ENCODE peak calls at places on chromosomes 7 and 10, in eight cellular contexts. S is HCT116, T is NB4, H is PC-9, G is pancreas, K is tibial artery, N is sigmoid colon, B is right cardiac atrium. Q is an unnamed sample.

GRCh38 chr7:106050743-106051110 is 61.4 kb downstream of the SYPL1 start:
- DNase-seq in S (no peak), T (no peak), H (no peak), G (no peak), K (peak; percentile 61), N (no peak), B (no peak), Q (no peak)

GRCh38 chr7:39560398-39560797 is 5.8 kb upstream of the YAE1 start:
- DNase-seq in S (no peak), T (no peak), H (no peak), G (no peak), K (no peak), N (no peak), B (no peak), Q (no peak)

GRCh38 chr10:13957856-13958255 is 371.1 kb downstream of the PRPF18 start:
- DNase-seq in S (no peak), T (no peak), H (no peak), G (no peak), K (no peak), N (no peak), B (no peak), Q (no peak)

GRCh38 chr7:94561841-94562514 is 52.4 kb downstream of the CASD1 start:
- DNase-seq in S (no peak), T (no peak), H (no peak), G (no peak), K (no peak), N (no peak), B (no peak), Q (no peak)

GRCh38 chr10:118568327-118568848 is 27.1 kb downstream of the PRLHR start:
- DNase-seq in S (peak; percentile 63), T (peak; percentile 63), H (peak; percentile 42), G (no peak), K (no peak), N (no peak), B (no peak), Q (no peak)

GRCh38 chr7:55124989-55125875 is 106.4 kb downstream of the EGFR start:
- DNase-seq in S (no peak), T (no peak), H (no peak), G (no peak), K (no peak), N (no peak), B (no peak), Q (no peak)

GRCh38 chr10:105950410-105950809 is 1214.1 kb downstream of the SORCS1 start:
- DNase-seq in S (no peak), T (peak; percentile 49), H (no peak), G (no peak), K (no peak), N (peak; percentile 68), B (peak; percentile 77), Q (peak; percentile 22)

GRCh38 chr10:42734537-42734936 is 48.1 kb upstream of the BMS1 start:
- DNase-seq in S (no peak), T (peak; percentile 9), H (no peak), G (no peak), K (peak; percentile 47), N (no peak), B (peak; percentile 47), Q (no peak)

GRCh38 chr10:69866246-69866687 is 64.6 kb downstream of the COL13A1 start:
- DNase-seq in S (no peak), T (no peak), H (no peak), G (no peak), K (no peak), N (no peak), B (peak; percentile 53), Q (no peak)

GRCh38 chr7:143331179-143331825 is 15.4 kb downstream of the CLCN1 start:
- DNase-seq in S (no peak), T (peak; percentile 90), H (peak; percentile 87), G (no peak), K (no peak), N (no peak), B (no peak), Q (no peak)

GRCh38 chr7:18494821-18495408 is 634 bp upstream of the HDAC9 start:
- DNase-seq in S (no peak), T (peak; percentile 78), H (no peak), G (no peak), K (no peak), N (no peak), B (no peak), Q (no peak)

GRCh38 chr7:135923700-135924261 is 53.4 kb downstream of the MTPN start:
- DNase-seq in S (peak; percentile 81), T (peak; percentile 37), H (peak; percentile 83), G (no peak), K (no peak), N (no peak), B (no peak), Q (no peak)

GRCh38 chr7:5557920-5558401 is 134.3 kb upstream of the TNRC18 start:
- DNase-seq in S (no peak), T (no peak), H (no peak), G (no peak), K (peak; percentile 73), N (peak; percentile 85), B (peak; percentile 91), Q (no peak)

GRCh38 chr10:116961305-116962251 is 43.4 kb downstream of the SHTN1 start:
- DNase-seq in S (no peak), T (no peak), H (no peak), G (no peak), K (no peak), N (no peak), B (no peak), Q (peak; percentile 88)

GRCh38 chr10:7471720-7472367 is 61.0 kb upstream of the SFMBT2 start:
- DNase-seq in S (no peak), T (peak; percentile 71), H (no peak), G (no peak), K (no peak), N (no peak), B (no peak), Q (no peak)

GRCh38 chr7:17056491-17057142 is 174.8 kb upstream of the AGR3 start:
- DNase-seq in S (no peak), T (no peak), H (no peak), G (no peak), K (no peak), N (no peak), B (no peak), Q (no peak)

GRCh38 chr10:78544447-78545085 is 510.9 kb downstream of the RPS24 start:
- DNase-seq in S (no peak), T (no peak), H (peak; percentile 21), G (no peak), K (no peak), N (peak; percentile 53), B (no peak), Q (no peak)

GRCh38 chr7:14754631-14755030 is 147.9 kb downstream of the DGKB start:
- DNase-seq in S (no peak), T (no peak), H (no peak), G (no peak), K (no peak), N (no peak), B (no peak), Q (no peak)

GRCh38 chr7:143380646-143381426 is at the start of gene ZYX:
- DNase-seq in S (peak; percentile 64), T (peak; percentile 99), H (peak; percentile 73), G (peak; percentile 95), K (peak; percentile 97), N (peak; percentile 98), B (peak; percentile 99), Q (peak; percentile 72)

GRCh38 chr10:20443094-20443493 is 454.0 kb downstream of the NEBL start:
- DNase-seq in S (no peak), T (no peak), H (no peak), G (no peak), K (no peak), N (no peak), B (no peak), Q (no peak)

GRCh38 chr10:63464402-63465292 is 1.1 kb downstream of the JMJD1C start:
- DNase-seq in S (no peak), T (no peak), H (peak; percentile 40), G (no peak), K (no peak), N (no peak), B (no peak), Q (no peak)

GRCh38 chr10:5404188-5405041 is at the start of gene TUBAL3:
- DNase-seq in S (no peak), T (no peak), H (no peak), G (no peak), K (no peak), N (no peak), B (no peak), Q (no peak)
- H3K4me3 ChIP-seq in S (no peak within 1 kb of the TSS), T (no peak within 1 kb of the TSS), H (no peak within 1 kb of the TSS), G (no peak within 1 kb of the TSS), K (no peak within 1 kb of the TSS), N (no peak within 1 kb of the TSS), B (peak within 1 kb of the TSS; percentile 15), Q (no peak within 1 kb of the TSS)

GRCh38 chr10:97888641-97889262 is 39.1 kb downstream of the GOLGA7B start:
- DNase-seq in S (peak; percentile 58), T (peak; percentile 83), H (peak; percentile 79), G (no peak), K (no peak), N (no peak), B (no peak), Q (no peak)
- H3K4me3 ChIP-seq in S (peak overlapping the region; percentile 25), T (no peak overlapping the region), H (peak overlapping the region; percentile 42), G (no peak overlapping the region), K (no peak overlapping the region), N (no peak overlapping the region), B (no peak overlapping the region), Q (no peak overlapping the region)

GRCh38 chr10:65032867-65033769 is 1511.9 kb downstream of the REEP3 start:
- DNase-seq in S (no peak), T (no peak), H (no peak), G (no peak), K (no peak), N (no peak), B (no peak), Q (peak; percentile 23)
- H3K4me3 ChIP-seq in S (no peak overlapping the region), T (no peak overlapping the region), H (no peak overlapping the region), G (peak overlapping the region; percentile 6), K (no peak overlapping the region), N (no peak overlapping the region), B (no peak overlapping the region), Q (no peak overlapping the region)

GRCh38 chr10:100007239-100008141 is 2.3 kb downstream of the DNMBP start:
- DNase-seq in S (no peak), T (no peak), H (no peak), G (no peak), K (no peak), N (peak; percentile 45), B (peak; percentile 51), Q (no peak)

GRCh38 chr10:100009283-100009792 is 409 bp downstream of the DNMBP start:
- DNase-seq in S (no peak), T (no peak), H (no peak), G (no peak), K (peak; percentile 53), N (peak; percentile 80), B (peak; percentile 71), Q (no peak)

GRCh38 chr10:100006241-100006886 is 3.4 kb downstream of the DNMBP start:
- DNase-seq in S (peak; percentile 96), T (peak; percentile 83), H (peak; percentile 93), G (no peak), K (no peak), N (peak; percentile 63), B (no peak), Q (no peak)

GRCh38 chr10:100008708-100009282 is 952 bp downstream of the DNMBP start:
- DNase-seq in S (no peak), T (no peak), H (no peak), G (no peak), K (no peak), N (peak; percentile 2), B (no peak), Q (no peak)

DNA sequence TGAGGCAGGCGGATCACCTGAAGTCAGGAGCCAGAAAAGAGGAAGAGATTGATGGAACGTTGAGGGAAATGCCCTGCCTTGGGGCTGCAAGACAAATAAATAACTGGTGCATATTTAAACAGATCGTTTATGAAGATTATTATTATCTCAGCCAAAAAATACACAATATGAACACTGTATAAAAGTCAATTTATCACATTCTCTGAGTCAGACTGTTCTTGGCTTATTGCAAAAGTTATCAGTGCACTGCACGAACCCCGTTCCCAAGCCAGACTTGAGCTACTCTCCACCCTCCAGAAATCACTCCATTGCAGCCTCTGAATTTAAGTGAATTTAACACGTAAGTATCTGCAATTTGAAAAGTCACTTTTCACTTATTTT is 1.6 kb downstream of the DNMBP start:
- DNase-seq in S (no peak), T (no peak), H (peak; percentile 66), G (no peak), K (no peak), N (peak; percentile 66), B (peak; percentile 59), Q (no peak)
- H3K4me3 ChIP-seq in S (peak overlapping the region; percentile 93), T (no peak overlapping the region), H (peak overlapping the region; percentile 81), G (peak overlapping the region; percentile 71), K (no peak overlapping the region), N (peak overlapping the region; percentile 83), B (peak overlapping the region; percentile 95), Q (no peak overlapping the region)

Q was measured in LNCaP clone FGC.